ENCODE peak calls at places on chromosomes 11 and 22, in six cellular contexts. P is upper lobe of right lung, T is choroid plexus epithelial cell, I is IMR-90, L is GM12878, W is esophagus squamous epithelium. F is an unnamed sample.

GRCh38 chr11:37817727-37818270 is 1219.8 kb upstream of the RAG2 start:
- DNase-seq in I (no peak), W (no peak), P (no peak), L (no peak), T (no peak), F (no peak)

GRCh38 chr11:66727282-66727882 is 1.6 kb downstream of the SPTBN2 start:
- DNase-seq in I (peak), P (no peak), T (peak), W (no peak), L (no peak), F (no peak)

GRCh38 chr11:110366234-110366633 is 63.5 kb upstream of the FDX1 start:
- DNase-seq in L (no peak), P (peak), W (no peak), I (peak), T (peak), F (peak)

GRCh38 chr11:45662665-45663485 is 2.5 kb downstream of the CHST1 start:
- DNase-seq in T (peak), P (peak), L (no peak), I (peak), W (no peak), F (peak)

GRCh38 chr22:48742191-48742555 is 1085.5 kb downstream of the BRD1 start:
- DNase-seq in I (no peak), P (no peak), L (no peak), T (no peak), W (no peak), F (no peak)

GRCh38 chr11:72004515-72005346 is 6.0 kb downstream of the IL18BP start:
- DNase-seq in I (no peak), P (no peak), T (no peak), W (no peak), L (no peak), F (no peak)

GRCh38 chr11:20310596-20311394 is 52.7 kb upstream of the HTATIP2 start:
- DNase-seq in P (no peak), L (no peak), W (no peak), I (no peak), T (no peak), F (no peak)

GRCh38 chr11:102560555-102561011 is 30.0 kb upstream of the MMP7 start:
- DNase-seq in I (peak), T (peak), W (no peak), P (no peak), L (peak), F (peak)

GRCh38 chr11:123292647-123293046 is 97.6 kb upstream of the CLMP start:
- DNase-seq in W (no peak), P (no peak), L (no peak), I (no peak), T (no peak), F (no peak)

GRCh38 chr11:60981515-60981914 is 10.0 kb downstream of the CD6 start:
- DNase-seq in L (no peak), W (no peak), T (no peak), P (no peak), I (no peak), F (no peak)

GRCh38 chr11:1480555-1481482 is 5.8 kb downstream of the MOB2 start:
- DNase-seq in P (peak), L (no peak), I (no peak), T (no peak), W (no peak), F (no peak)

GRCh38 chr11:111730871-111731591 is 35.2 kb downstream of the PPP2R1B start:
- DNase-seq in W (no peak), P (no peak), T (peak), L (no peak), I (no peak), F (peak)

GRCh38 chr11:92453055-92453454 is 228.4 kb downstream of the FAT3 start:
- DNase-seq in T (peak), I (peak), P (no peak), W (no peak), L (no peak), F (peak)

GRCh38 chr11:495537-495931 is 11.5 kb downstream of the RNH1 start:
- DNase-seq in T (no peak), L (no peak), W (no peak), P (peak), I (peak), F (no peak)

GRCh38 chr11:42237701-42238235 is 778.3 kb upstream of the LRRC4C start:
- DNase-seq in L (no peak), P (no peak), I (no peak), W (no peak), T (peak), F (peak)

GRCh38 chr11:71129624-71130023 is 122.8 kb downstream of the SHANK2 start:
- DNase-seq in P (no peak), W (no peak), T (no peak), L (no peak), I (no peak), F (peak)

GRCh38 chr11:85725510-85726258 is 39.7 kb upstream of the CCDC89 start:
- DNase-seq in T (peak), P (no peak), L (no peak), I (peak), W (no peak), F (peak)

GRCh38 chr22:23551385-23551784 is 28.7 kb downstream of the IGLL1 start:
- DNase-seq in L (no peak), T (no peak), I (no peak), W (no peak), P (no peak), F (no peak)

GRCh38 chr11:279040-279965 is 1.1 kb downstream of the NLRP6 start:
- DNase-seq in P (peak), W (no peak), I (no peak), L (no peak), T (no peak), F (no peak)

GRCh38 chr11:117084992-117085391 is 13.2 kb downstream of the SIK3 start:
- DNase-seq in L (no peak), P (no peak), T (peak), W (no peak), I (no peak), F (no peak)

GRCh38 chr22:39148024-39148726 is 4.3 kb downstream of the CBX7 start:
- DNase-seq in L (no peak), P (peak), W (no peak), T (no peak), I (no peak), F (no peak)

GRCh38 chr22:50313600-50313999 is 6.2 kb upstream of the PLXNB2 start:
- DNase-seq in L (no peak), I (no peak), W (no peak), P (no peak), T (no peak), F (no peak)

GRCh38 chr11:87967459-87967858 is 207.8 kb downstream of the RAB38 start:
- DNase-seq in I (no peak), L (no peak), P (no peak), T (no peak), W (no peak), F (no peak)

GRCh38 chr11:130555251-130555841 is 106.9 kb downstream of the ADAMTS15 start:
- DNase-seq in W (no peak), L (no peak), P (no peak), I (no peak), T (no peak), F (peak)

GRCh38 chr11:1225386-1226225 is 2.7 kb downstream of the MUC5B start:
- DNase-seq in W (no peak), T (no peak), L (no peak), P (peak), I (no peak), F (no peak)

GRCh38 chr11:95135880-95136279 is 46.2 kb downstream of the ENDOD1 start:
- DNase-seq in W (no peak), T (no peak), I (no peak), P (no peak), L (no peak), F (no peak)

GRCh38 chr11:44388828-44389645 is 79.1 kb upstream of the ALX4 start:
- DNase-seq in P (peak), L (no peak), I (no peak), T (no peak), W (no peak), F (no peak)

GRCh38 chr22:20404881-20405280 is 10.9 kb downstream of the ZNF74 start:
- DNase-seq in T (no peak), L (no peak), I (no peak), W (no peak), P (no peak), F (no peak)

GRCh38 chr22:39937881-39938280 is 22.3 kb upstream of the TMA7B start:
- DNase-seq in W (no peak), T (no peak), I (no peak), P (no peak), L (no peak), F (no peak)

GRCh38 chr11:63821411-63821810 is 8.2 kb downstream of the SPINDOC start:
- DNase-seq in L (no peak), T (no peak), P (no peak), W (no peak), I (no peak), F (no peak)

GRCh38 chr11:96869207-96869606 is 479.4 kb downstream of the JRKL start:
- DNase-seq in W (no peak), L (no peak), P (no peak), T (no peak), I (no peak), F (peak)

GRCh38 chr22:45296628-45297297 is 12.0 kb downstream of the UPK3A start:
- DNase-seq in T (no peak), W (no peak), L (no peak), I (no peak), P (no peak), F (no peak)

DNA sequence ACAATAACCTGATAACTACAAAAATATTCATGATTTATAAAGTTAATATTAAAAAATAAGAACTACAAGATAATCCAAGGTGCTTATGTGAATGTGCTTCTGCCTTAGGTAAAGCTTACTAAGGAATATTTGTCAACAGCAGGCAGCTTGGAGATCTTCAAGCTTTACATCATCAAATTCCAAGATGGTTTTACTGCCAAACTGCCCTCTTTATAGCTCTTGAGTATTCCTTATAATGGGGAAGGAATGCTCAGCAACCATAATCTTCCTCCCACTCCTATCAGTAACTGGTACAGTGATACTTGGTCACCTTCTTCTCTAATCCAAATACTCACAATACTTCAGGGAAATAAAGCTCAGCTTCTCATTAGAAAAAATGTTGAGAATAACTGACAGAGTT is 30.1 kb downstream of the SBF2 start:
- DNase-seq in W (no peak), I (peak), P (no peak), L (no peak), T (peak), F (peak)
- H3K4me3 ChIP-seq in W (no peak), I (no peak), P (no peak), L (no peak), T (no peak), F (no peak)

GRCh38 chr11:10181811-10182210 is 112.2 kb downstream of the SBF2 start:
- DNase-seq in I (peak), T (peak), W (no peak), P (no peak), L (no peak), F (peak)
- TF ChIP-seq CTCF in I (peak), T (peak), W (peak), P (peak), L (no peak), F (peak)

GRCh38 chr11:14971865-14972580 is at the start of gene CALCA:
- DNase-seq in I (no peak), W (no peak), P (no peak), L (no peak), T (no peak), F (no peak)

GRCh38 chr11:14972581-14973490 is 685 bp upstream of the CALCA start:
- DNase-seq in T (no peak), P (no peak), W (no peak), L (no peak), I (no peak), F (no peak)

GRCh38 chr11:14974723-14975587 is 2.8 kb upstream of the CALCA start:
- DNase-seq in W (no peak), P (peak), L (no peak), I (peak), T (peak), F (peak)

GRCh38 chr11:14973621-14974020 is 1.5 kb upstream of the CALCA start:
- DNase-seq in W (no peak), I (peak), L (no peak), T (peak), P (peak), F (no peak)

GRCh38 chr11:14974021-14974698 is 2.0 kb upstream of the CALCA start:
- DNase-seq in W (no peak), L (no peak), P (no peak), T (peak), I (no peak), F (no peak)
- H3K4me3 ChIP-seq in W (peak), L (no peak), P (peak), T (no peak), I (no peak), F (peak)

DNA sequence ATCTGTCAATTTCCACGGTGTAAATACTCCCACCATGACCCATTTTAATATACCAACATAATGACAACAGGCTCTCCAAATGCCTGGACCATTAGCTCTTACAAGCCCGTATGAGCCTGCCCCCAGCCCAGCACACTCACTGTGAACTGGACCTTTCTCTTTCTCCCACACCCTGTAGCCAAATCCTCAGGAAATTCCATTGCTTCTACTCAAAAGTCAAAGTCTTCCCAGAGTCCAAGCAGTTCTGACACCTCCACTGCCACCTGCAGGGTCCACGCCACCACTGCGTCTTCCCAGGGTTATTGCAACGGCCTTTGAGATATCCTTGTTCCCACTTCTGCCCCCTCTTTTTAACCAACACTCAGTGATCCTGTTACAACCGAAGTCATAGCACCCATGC is 110.1 kb upstream of the ASPHD2 start:
- DNase-seq in L (no peak), P (no peak), T (no peak), W (no peak), I (no peak), F (peak)
- TF ChIP-seq CTCF in L (peak), P (no peak), T (peak), W (no peak), I (no peak), F (no peak)

GRCh38 chr22:46609175-46609690 is 11.0 kb upstream of the GRAMD4 start:
- DNase-seq in T (no peak), L (no peak), I (no peak), P (no peak), W (no peak), F (no peak)
- H3K4me3 ChIP-seq in T (no peak), L (no peak), I (no peak), P (no peak), W (no peak), F (no peak)

DNA sequence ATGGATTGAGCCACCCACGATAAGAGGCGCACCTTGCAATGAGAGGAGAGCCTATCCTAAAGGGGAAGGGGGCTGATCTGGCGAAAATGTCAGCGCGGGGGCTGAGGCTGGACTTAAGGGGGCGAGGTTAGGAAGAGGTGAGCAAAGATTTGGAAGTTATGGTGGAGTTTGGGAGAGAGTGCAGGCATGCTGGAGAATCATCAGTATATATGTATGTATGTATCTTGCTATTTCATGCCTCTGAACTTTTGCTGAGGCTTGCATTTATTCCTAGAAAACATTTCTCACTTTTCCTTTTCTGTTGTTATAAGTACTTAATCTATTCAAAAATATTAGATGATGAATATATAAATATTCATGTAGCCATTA is 17.2 kb upstream of the THRSP start:
- DNase-seq in L (no peak), T (no peak), W (no peak), I (no peak), P (no peak), F (no peak)
- TF ChIP-seq CTCF in L (no peak), T (no peak), W (no peak), I (no peak), P (no peak), F (no peak)

DNA sequence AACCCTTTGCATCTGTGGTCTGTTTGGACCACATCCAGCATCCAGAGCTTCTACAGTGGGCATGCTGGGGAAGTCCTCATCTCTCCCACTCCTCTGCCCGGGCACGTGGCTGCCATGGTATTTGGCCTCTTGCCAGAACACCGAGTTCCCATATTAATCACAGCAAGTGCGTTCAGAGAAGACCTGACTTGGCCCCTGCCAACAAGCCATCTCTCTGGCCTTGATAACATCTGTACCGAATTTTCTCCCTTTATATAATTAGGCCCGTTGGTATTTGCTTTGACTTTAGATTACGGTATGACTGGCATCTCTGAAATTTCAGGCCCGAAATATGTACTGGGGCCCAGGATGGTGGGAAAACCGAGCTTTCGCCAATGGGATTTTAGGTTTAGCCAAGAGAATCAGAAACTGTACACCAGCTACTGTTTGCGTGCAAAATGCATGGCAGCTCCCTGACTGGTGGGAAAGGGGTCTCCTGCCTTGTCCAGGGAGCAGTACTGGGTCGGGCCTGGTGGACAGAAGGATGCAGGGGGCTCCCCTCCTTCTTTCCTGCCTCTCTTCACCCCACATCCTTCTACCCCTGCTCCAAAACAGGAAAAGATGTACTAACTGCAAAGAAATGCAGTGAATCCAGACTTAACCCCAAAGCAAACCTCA is 90.1 kb downstream of the MICAL2 start:
- DNase-seq in W (no peak), L (no peak), P (peak), I (peak), T (peak), F (peak)
- H3K4me3 ChIP-seq in W (no peak), L (no peak), P (no peak), I (no peak), T (no peak), F (no peak)